ENCODE peak calls at places on chromosomes 5 and 9, in six cellular contexts. J is IMR-90, V is HCT116, Y is neuronal stem cell, W is adrenal gland, G is kidney epithelial cell. X is an unnamed sample.
A peak's percentile ranks its signal among the peaks of the same experiment; 100 is the strongest.

GRCh38 chr5:105952875-105953274 is 1717.9 kb downstream of the EFNA5 start:
- DNase-seq in J (peak; percentile 47), V (no peak), G (no peak), Y (no peak), W (no peak), X (no peak)

GRCh38 chr5:137470111-137470920 is 28.8 kb downstream of the SPOCK1 start:
- DNase-seq in V (no peak), G (peak; percentile 88), J (peak; percentile 94), W (peak; percentile 80), Y (no peak), X (peak; percentile 96)

GRCh38 chr9:135581636-135582426 is 20.3 kb downstream of the PAEP start:
- DNase-seq in J (no peak), Y (no peak), G (no peak), V (no peak), W (no peak), X (no peak)

GRCh38 chr9:107615325-107615724 is 125.8 kb upstream of the KLF4 start:
- DNase-seq in G (no peak), J (peak; percentile 24), V (no peak), Y (no peak), W (no peak), X (no peak)

GRCh38 chr9:136151214-136151804 is 32.6 kb upstream of the TMEM250 start:
- DNase-seq in Y (no peak), V (no peak), W (no peak), G (no peak), J (no peak), X (no peak)

GRCh38 chr9:93028448-93029006 is 30.0 kb upstream of the SUSD3 start:
- DNase-seq in Y (no peak), V (no peak), W (no peak), G (no peak), J (no peak), X (no peak)

GRCh38 chr9:95025213-95026170 is 292.0 kb downstream of the FANCC start:
- DNase-seq in W (peak; percentile 73), Y (no peak), G (peak; percentile 83), V (no peak), J (peak; percentile 94), X (peak; percentile 93)

GRCh38 chr9:93001036-93001435 is 53.7 kb downstream of the FGD3 start:
- DNase-seq in J (no peak), W (no peak), Y (no peak), G (no peak), V (no peak), X (no peak)

GRCh38 chr9:88917375-88917774 is 73.9 kb upstream of the S1PR3 start:
- DNase-seq in W (no peak), J (no peak), G (no peak), V (no peak), Y (no peak), X (no peak)

GRCh38 chr5:177468329-177469058 is 4.9 kb downstream of the DBN1 start:
- DNase-seq in V (no peak), W (no peak), J (peak; percentile 70), G (no peak), Y (no peak), X (peak; percentile 56)

GRCh38 chr9:93003552-93004407 is 54.7 kb upstream of the SUSD3 start:
- DNase-seq in W (peak; percentile 68), J (peak; percentile 22), G (no peak), V (peak; percentile 73), Y (no peak), X (peak; percentile 21)

GRCh38 chr5:54215233-54215736 is 95.1 kb downstream of the ARL15 start:
- DNase-seq in V (no peak), J (no peak), Y (peak; percentile 56), W (no peak), G (no peak), X (no peak)

GRCh38 chr9:109248133-109248581 is 72.7 kb downstream of the EPB41L4B start:
- DNase-seq in Y (no peak), V (no peak), J (peak; percentile 57), W (peak; percentile 41), G (no peak), X (peak; percentile 12)

GRCh38 chr9:118929317-118929716 is 439.9 kb downstream of the BRINP1 start:
- DNase-seq in V (no peak), J (peak; percentile 1), G (peak; percentile 73), Y (no peak), W (no peak), X (no peak)

GRCh38 chr5:132681476-132681831 is 7.7 kb downstream of the IL4 start:
- DNase-seq in J (no peak), V (no peak), W (no peak), G (no peak), Y (no peak), X (no peak)

GRCh38 chr5:1204693-1205242 is 3.4 kb downstream of the SLC6A19 start:
- DNase-seq in Y (peak; percentile 14), G (no peak), W (no peak), J (peak; percentile 38), V (peak; percentile 6), X (peak; percentile 12)

GRCh38 chr5:68464424-68464823 is 248.9 kb downstream of the PIK3R1 start:
- DNase-seq in G (peak; percentile 67), V (no peak), J (peak; percentile 36), Y (no peak), W (no peak), X (peak; percentile 41)

GRCh38 chr5:102760815-102761214 is 5.7 kb downstream of the PAM start:
- DNase-seq in G (no peak), W (no peak), J (peak; percentile 45), V (no peak), Y (no peak), X (no peak)

GRCh38 chr5:94690778-94691177 is 72.3 kb downstream of the SLF1 start:
- DNase-seq in W (no peak), G (no peak), V (no peak), J (peak; percentile 56), Y (no peak), X (no peak)

GRCh38 chr5:85049020-85049419 is 664.3 kb upstream of the EDIL3 start:
- DNase-seq in V (peak; percentile 8), Y (peak; percentile 9), G (peak; percentile 2), J (peak; percentile 70), W (no peak), X (peak; percentile 55)

GRCh38 chr9:74528207-74528606 is 31.1 kb downstream of the RORB start:
- DNase-seq in J (no peak), Y (no peak), V (no peak), W (no peak), G (no peak), X (no peak)

GRCh38 chr9:128314697-128315096 is 7.5 kb downstream of the TRUB2 start:
- DNase-seq in W (no peak), Y (no peak), G (no peak), J (no peak), V (no peak), X (no peak)

GRCh38 chr9:128936171-128936865 is 11.1 kb downstream of the DOLK start:
- DNase-seq in G (no peak), V (no peak), J (no peak), W (no peak), Y (no peak), X (no peak)

GRCh38 chr9:93891549-93892310 is 63.4 kb downstream of the BARX1 start:
- DNase-seq in J (no peak), Y (no peak), W (no peak), V (no peak), G (no peak), X (no peak)

GRCh38 chr5:121299153-121299552 is 552.5 kb upstream of the FTMT start:
- DNase-seq in Y (no peak), J (no peak), V (no peak), W (no peak), G (no peak), X (no peak)
- H3K4me3 ChIP-seq in Y (no peak overlapping the region), J (no peak overlapping the region), V (no peak overlapping the region), W (no peak overlapping the region), G (no peak overlapping the region), X (no peak overlapping the region)

DNA sequence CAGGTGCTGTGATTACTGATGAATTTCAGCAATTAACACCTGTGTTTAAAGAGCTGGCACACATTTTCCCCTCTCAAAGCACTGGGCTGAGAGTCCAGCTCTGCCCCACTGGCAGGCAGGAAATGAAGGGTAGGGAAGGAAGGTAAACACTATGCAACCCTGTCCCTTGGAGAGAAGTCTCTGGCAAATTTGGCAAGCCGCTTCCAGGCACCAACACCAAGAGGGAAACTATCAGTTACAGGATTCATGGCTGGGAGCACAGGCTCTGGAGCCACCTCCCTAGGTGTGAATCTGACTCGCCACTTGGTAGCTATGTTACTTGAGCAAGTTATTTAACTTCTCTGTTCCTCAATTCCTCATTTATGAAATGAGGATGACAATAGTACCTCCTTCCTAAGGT is 3.3 kb downstream of the ANKS6 start:
- DNase-seq in J (no peak), V (no peak), G (no peak), Y (no peak), W (no peak), X (no peak)
- H3K36me3 ChIP-seq in J (peaks cover 12% of the 10 kb centered on the region), V (peaks cover 7% of the 10 kb centered on the region), G (no peaks in the 10 kb centered on the region), Y (peaks cover 14% of the 10 kb centered on the region), W (no peaks in the 10 kb centered on the region), X (no peaks in the 10 kb centered on the region)

GRCh38 chr9:77996696-77997095 is 34.9 kb downstream of the GNAQ start:
- DNase-seq in V (no peak), G (no peak), W (no peak), J (no peak), Y (no peak), X (no peak)
- H3K4me3 ChIP-seq in V (no peak overlapping the region), G (no peak overlapping the region), W (no peak overlapping the region), J (no peak overlapping the region), Y (no peak overlapping the region), X (no peak overlapping the region)

GRCh38 chr9:738209-738915 is 103.1 kb upstream of the DMRT1 start:
- DNase-seq in J (peak; percentile 98), G (peak; percentile 89), W (no peak), V (peak; percentile 32), Y (no peak), X (peak; percentile 80)
- H3K36me3 ChIP-seq in J (peaks cover 39% of the 10 kb centered on the region), G (peaks cover 6% of the 10 kb centered on the region), W (no peaks in the 10 kb centered on the region), V (peaks cover 3% of the 10 kb centered on the region), Y (peaks cover 14% of the 10 kb centered on the region), X (peaks cover 19% of the 10 kb centered on the region)

X was measured in brain microvascular endothelial cell.